ENCODE peak calls at places on chromosomes 12 and 14, in ten cellular contexts. X, P, N, V, J, S, B, T, H and G are unnamed samples.

GRCh38 chr12:12943589-12944260 is 8.2 kb downstream of the GPRC5D start:
- DNase-seq in J (no peak), H (no peak), P (no peak), V (no peak), X (no peak), B (no peak), S (no peak), T (peak; percentile 26), N (peak; percentile 32), G (no peak)

GRCh38 chr12:69608114-69608513 is 2.6 kb downstream of the LRRC10 start:
- DNase-seq in J (no peak), V (no peak), H (no peak), N (peak; percentile 23), T (no peak), X (no peak), B (no peak), S (no peak), P (no peak), G (no peak)

GRCh38 chr12:41108032-41108431 is 80.1 kb upstream of the PDZRN4 start:
- DNase-seq in N (no peak), S (no peak), T (no peak), P (no peak), B (no peak), X (no peak), J (no peak), V (peak; percentile 9), H (no peak), G (no peak)

GRCh38 chr12:12899530-12900380 is 8.4 kb downstream of the GPRC5A start:
- DNase-seq in J (no peak), N (peak; percentile 99), X (peak; percentile 55), P (no peak), H (no peak), T (peak; percentile 65), B (no peak), S (peak; percentile 94), V (no peak), G (no peak)

GRCh38 chr12:110669193-110669502 is 19.8 kb downstream of the HVCN1 start:
- DNase-seq in B (no peak), S (no peak), P (no peak), V (no peak), X (no peak), H (no peak), J (peak; percentile 61), N (no peak), T (no peak), G (no peak)

GRCh38 chr14:78519863-78520262 is 349.7 kb downstream of the NRXN3 start:
- DNase-seq in V (no peak), B (no peak), H (no peak), P (no peak), N (peak; percentile 14), S (no peak), X (no peak), J (no peak), T (no peak), G (peak; percentile 72)

GRCh38 chr14:22994762-22995275 is 12.5 kb upstream of the AJUBA start:
- DNase-seq in S (no peak), T (peak; percentile 55), V (no peak), B (no peak), H (no peak), X (no peak), N (peak; percentile 86), P (no peak), J (peak; percentile 36), G (no peak)

GRCh38 chr14:95300002-95300696 is 19.6 kb downstream of the CLMN start:
- DNase-seq in N (no peak), H (no peak), X (no peak), B (no peak), J (peak; percentile 43), P (no peak), T (no peak), V (no peak), S (no peak), G (no peak)

GRCh38 chr14:79265366-79265765 is 945.9 kb downstream of the DIO2 start:
- DNase-seq in S (no peak), V (no peak), J (no peak), B (no peak), T (peak; percentile 22), H (no peak), X (no peak), P (no peak), N (no peak), G (no peak)

GRCh38 chr12:88866881-88867280 is 286.6 kb upstream of the KITLG start:
- DNase-seq in N (no peak), X (no peak), V (no peak), P (no peak), J (no peak), T (no peak), S (no peak), H (no peak), B (no peak), G (no peak)

GRCh38 chr14:28807518-28807917 is 40.9 kb downstream of the FOXG1 start:
- DNase-seq in B (no peak), T (no peak), J (no peak), N (no peak), V (no peak), P (no peak), X (no peak), S (no peak), H (no peak), G (no peak)